ENCODE peak calls at places on chromosomes 6 and 20, in five cellular contexts. P is SK-N-SH, V is GM23248, R is neural progenitor cell, X is GM23338. C is an unnamed sample.
A peak's percentile ranks its signal among the peaks of the same experiment; 100 is the strongest.

GRCh38 chr6:7150381-7151064 is 42.8 kb downstream of the RREB1 start:
- DNase-seq in P (no peak), V (no peak), R (peak; percentile 68), X (peak; percentile 80), C (no peak)

GRCh38 chr6:34341481-34341971 is 50.9 kb downstream of the NUDT3 start:
- DNase-seq in P (no peak), V (peak; percentile 68), R (no peak), X (no peak), C (no peak)

GRCh38 chr6:39281312-39281980 is 32.8 kb downstream of the KCNK17 start:
- DNase-seq in P (no peak), V (no peak), R (no peak), X (no peak), C (no peak)

GRCh38 chr6:16319813-16320532 is 81.6 kb downstream of the GMPR start:
- DNase-seq in P (no peak), V (peak; percentile 99), R (no peak), X (no peak), C (no peak)

GRCh38 chr20:3995749-3996305 is 19.5 kb downstream of the RNF24 start:
- DNase-seq in P (no peak), V (no peak), R (no peak), X (no peak), C (no peak)

GRCh38 chr6:30565772-30566171 is 5.5 kb upstream of the ABCF1 start:
- DNase-seq in P (no peak), V (no peak), R (no peak), X (no peak), C (no peak)

GRCh38 chr20:47963022-47963421 is 177.7 kb upstream of the SULF2 start:
- DNase-seq in P (peak; percentile 80), V (no peak), R (no peak), X (no peak), C (no peak)

GRCh38 chr20:25280574-25281535 is 33.0 kb downstream of the PYGB start:
- DNase-seq in P (no peak), V (no peak), R (no peak), X (no peak), C (no peak)

GRCh38 chr6:22569281-22570184 is at the start of gene HDGFL1:
- DNase-seq in P (no peak), V (no peak), R (no peak), X (peak; percentile 17), C (no peak)

DNA sequence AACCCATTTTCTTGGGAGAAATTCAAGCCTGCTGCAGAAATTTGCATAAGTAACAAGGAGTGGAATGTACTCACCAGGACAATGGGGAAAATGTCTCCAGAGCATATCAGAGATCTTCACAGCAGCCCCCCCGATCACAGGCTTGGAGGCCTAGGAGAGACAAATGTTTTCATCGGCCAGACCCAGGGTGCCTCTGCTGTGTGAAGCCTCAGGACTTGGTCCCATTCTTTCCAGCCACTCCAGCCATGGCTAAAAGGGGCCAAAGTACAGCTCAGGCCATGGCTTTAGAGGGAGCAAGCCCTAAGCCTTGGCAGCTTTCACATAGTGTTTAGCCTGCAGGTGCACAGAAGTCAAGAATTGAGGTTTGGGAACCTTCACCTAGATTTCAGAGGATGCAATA is 1463.0 kb downstream of the HACE1 start:
- DNase-seq in P (no peak), V (no peak), R (no peak), X (no peak), C (no peak)
- TF ChIP-seq EZH2phosphoT487 in P (no peak), V (no peak), R (no peak), X (no peak), C (no peak)

GRCh38 chr6:36847152-36847551 is 7.9 kb upstream of the CPNE5 start:
- DNase-seq in P (no peak), V (no peak), R (no peak), X (no peak), C (no peak)
- H3K27ac ChIP-seq in P (no peak overlapping the region), V (no peak overlapping the region), R (no peak overlapping the region), X (no peak overlapping the region), C (no peak overlapping the region)

DNA sequence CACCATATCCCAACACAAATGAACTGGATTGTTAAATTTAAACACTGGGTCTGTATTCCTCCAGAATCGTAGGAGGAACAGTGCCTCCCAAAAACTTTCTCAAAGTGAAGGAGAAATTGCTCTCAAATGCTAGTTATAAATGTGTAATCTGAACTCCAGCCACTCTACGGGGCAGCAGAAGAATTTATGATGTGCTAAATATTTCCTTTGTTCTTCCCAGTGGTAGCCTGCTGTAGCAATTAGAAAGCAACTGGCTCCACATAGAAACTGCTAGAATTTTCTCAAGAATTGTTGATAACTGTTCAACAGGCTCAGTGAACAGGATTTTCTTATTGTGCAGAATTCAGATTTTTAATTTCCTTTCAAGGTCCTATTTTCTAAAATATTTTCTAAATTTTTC is 49.8 kb upstream of the EYA4 start:
- DNase-seq in P (no peak), V (no peak), R (no peak), X (no peak), C (no peak)
- H2AFZ ChIP-seq in P (no peak overlapping the region), V (no peak overlapping the region), R (no peak overlapping the region), X (no peak overlapping the region), C (no peak overlapping the region)

GRCh38 chr6:82589509-82590206 is 226.0 kb downstream of the TPBG start:
- DNase-seq in P (peak; percentile 20), V (peak; percentile 84), R (peak; percentile 18), X (peak; percentile 75), C (peak; percentile 5)
- TF ChIP-seq EZH2phosphoT487 in P (no peak), V (no peak), R (no peak), X (no peak), C (no peak)

GRCh38 chr6:133726188-133726587 is 162.7 kb upstream of the TCF21 start:
- DNase-seq in P (no peak), V (no peak), R (no peak), X (peak; percentile 3), C (no peak)
- H3K27ac ChIP-seq in P (no peak overlapping the region), V (no peak overlapping the region), R (no peak overlapping the region), X (no peak overlapping the region), C (no peak overlapping the region)

DNA sequence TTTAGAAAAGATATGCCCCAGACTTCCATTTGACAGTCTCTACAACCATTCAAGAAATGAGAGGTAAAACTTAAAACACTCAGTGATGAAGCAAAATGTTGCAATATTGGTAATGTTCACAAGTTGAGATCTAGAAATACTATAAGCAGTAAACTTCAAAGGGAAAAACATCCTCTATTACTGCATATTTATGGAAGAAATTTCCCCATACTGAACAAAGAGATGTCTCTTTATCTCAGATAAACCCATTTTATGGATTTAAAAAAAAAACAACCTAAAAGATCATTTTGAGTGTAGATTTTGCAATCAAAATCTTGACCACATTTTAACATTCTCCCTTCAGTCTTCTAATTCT is 177.8 kb upstream of the TAB2 start:
- DNase-seq in P (no peak), V (no peak), R (no peak), X (no peak), C (no peak)
- H2AFZ ChIP-seq in P (no peak overlapping the region), V (no peak overlapping the region), R (peak overlapping the region; percentile 91), X (peak overlapping the region; percentile 89), C (peak overlapping the region; percentile 21)

GRCh38 chr20:50559149-50559548 is 49.0 kb downstream of the PTPN1 start:
- DNase-seq in P (no peak), V (peak; percentile 26), R (no peak), X (no peak), C (no peak)

GRCh38 chr20:50560867-50561266 is 50.7 kb downstream of the PTPN1 start:
- DNase-seq in P (no peak), V (no peak), R (no peak), X (no peak), C (no peak)

GRCh38 chr20:50557549-50558134 is 47.5 kb downstream of the PTPN1 start:
- DNase-seq in P (no peak), V (no peak), R (no peak), X (no peak), C (no peak)

GRCh38 chr20:50559856-50560623 is 49.9 kb downstream of the PTPN1 start:
- DNase-seq in P (no peak), V (no peak), R (no peak), X (no peak), C (no peak)

DNA sequence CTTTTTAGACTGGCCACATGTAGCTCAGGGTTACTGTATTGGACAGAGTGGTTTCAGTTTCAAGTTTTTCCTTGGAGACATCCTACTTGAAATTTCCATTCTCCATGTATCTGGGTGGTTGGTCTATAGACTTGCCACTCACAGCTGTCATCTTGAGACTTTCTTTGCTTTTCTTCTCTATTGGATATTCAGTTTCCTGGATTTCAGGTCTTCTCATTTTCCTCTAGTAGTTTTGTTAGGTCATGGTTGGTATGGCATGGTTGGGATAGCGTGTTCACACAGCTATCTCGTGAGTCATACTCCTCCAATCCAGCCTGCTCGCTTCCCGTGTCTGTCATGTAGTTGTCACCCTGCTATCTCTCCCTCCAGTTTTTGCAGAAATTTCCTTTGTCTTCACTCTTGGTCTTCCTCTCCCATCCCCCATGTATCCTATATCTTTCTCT is 48.3 kb downstream of the PTPN1 start:
- DNase-seq in P (no peak), V (peak; percentile 93), R (no peak), X (no peak), C (no peak)
- TF ChIP-seq EZH2phosphoT487 in P (no peak), V (no peak), R (no peak), X (no peak), C (no peak)